ENCODE peak calls at places on chromosomes 11 and 22, in eight cellular contexts. U is effector memory CD4-positive, alpha-beta T cell; I is thoracic aorta; O is colonic mucosa; Y is ovary; T is K562; M is NT2/D1; G is adipocyte. R is an unnamed sample.

GRCh38 chr11:117583063-117583801 is 213.8 kb downstream of the DSCAML1 start:
- DNase-seq in U (no peak), I (no peak), O (no peak), Y (no peak), T (no peak), M (peak; percentile 65), G (no peak), R (no peak)

GRCh38 chr11:111733009-111733408 is 33.2 kb downstream of the PPP2R1B start:
- DNase-seq in U (no peak), I (no peak), O (no peak), Y (peak; percentile 66), T (no peak), M (no peak), G (peak; percentile 85), R (no peak)

GRCh38 chr11:121311373-121311772 is 18.8 kb downstream of the SC5D start:
- DNase-seq in U (no peak), I (no peak), O (no peak), Y (no peak), T (no peak), M (no peak), G (no peak), R (no peak)

GRCh38 chr22:44112191-44112590 is 68.5 kb upstream of the PARVG start:
- DNase-seq in U (no peak), I (no peak), O (no peak), Y (no peak), T (no peak), M (no peak), G (no peak), R (no peak)

GRCh38 chr11:127600674-127601073 is 600.1 kb upstream of the KIRREL3 start:
- DNase-seq in U (no peak), I (no peak), O (no peak), Y (no peak), T (no peak), M (no peak), G (no peak), R (no peak)

GRCh38 chr22:24532075-24532474 is 22.9 kb downstream of the GUCD1 start:
- DNase-seq in U (no peak), I (no peak), O (no peak), Y (no peak), T (no peak), M (no peak), G (no peak), R (peak; percentile 11)

GRCh38 chr11:13669544-13670488 is 1.3 kb downstream of the FAR1 start:
- DNase-seq in U (no peak), I (no peak), O (no peak), Y (no peak), T (peak; percentile 18), M (no peak), G (peak; percentile 60), R (no peak)

GRCh38 chr11:6196396-6196795 is 2.6 kb upstream of the OR52W1 start:
- DNase-seq in U (no peak), I (no peak), O (no peak), Y (no peak), T (no peak), M (no peak), G (no peak), R (no peak)

GRCh38 chr11:109972181-109972715 is 120.9 kb upstream of the ZC3H12C start:
- DNase-seq in U (no peak), I (no peak), O (no peak), Y (no peak), T (no peak), M (no peak), G (no peak), R (no peak)

GRCh38 chr11:80473562-80473961 is 1032.7 kb upstream of the TENM4 start:
- DNase-seq in U (no peak), I (no peak), O (no peak), Y (no peak), T (no peak), M (no peak), G (no peak), R (no peak)

GRCh38 chr11:62909107-62909894 is 11.9 kb downstream of the CHRM1 start:
- DNase-seq in U (no peak), I (no peak), O (peak; percentile 91), Y (no peak), T (peak; percentile 72), M (peak; percentile 90), G (peak; percentile 53), R (peak; percentile 89)

GRCh38 chr11:74307409-74307808 is 4.0 kb downstream of the P4HA3 start:
- DNase-seq in U (no peak), I (no peak), O (no peak), Y (no peak), T (no peak), M (no peak), G (peak; percentile 63), R (no peak)

GRCh38 chr11:73856001-73856663 is 20.5 kb downstream of the COA4 start:
- DNase-seq in U (no peak), I (no peak), O (no peak), Y (no peak), T (no peak), M (no peak), G (no peak), R (no peak)

GRCh38 chr11:93614111-93614784 is 47.2 kb upstream of the CEP295 start:
- DNase-seq in U (no peak), I (no peak), O (no peak), Y (no peak), T (peak; percentile 63), M (no peak), G (no peak), R (no peak)

GRCh38 chr11:92376146-92376599 is 151.6 kb downstream of the FAT3 start:
- DNase-seq in U (no peak), I (no peak), O (no peak), Y (no peak), T (no peak), M (no peak), G (no peak), R (no peak)

GRCh38 chr11:131688056-131688693 is 317.8 kb downstream of the NTM start:
- DNase-seq in U (no peak), I (no peak), O (peak; percentile 19), Y (no peak), T (peak; percentile 88), M (peak; percentile 36), G (peak; percentile 80), R (peak; percentile 33)

GRCh38 chr11:46216040-46216764 is 61.3 kb upstream of the CREB3L1 start:
- DNase-seq in U (no peak), I (no peak), O (no peak), Y (no peak), T (no peak), M (no peak), G (no peak), R (no peak)
- H3K4me3 ChIP-seq in U (no peak overlapping the region), I (peak overlapping the region; percentile 47), O (peak overlapping the region; percentile 14), Y (no peak overlapping the region), T (peak overlapping the region; percentile 18), M (no peak overlapping the region), G (peak overlapping the region; percentile 73), R (no peak overlapping the region)

DNA sequence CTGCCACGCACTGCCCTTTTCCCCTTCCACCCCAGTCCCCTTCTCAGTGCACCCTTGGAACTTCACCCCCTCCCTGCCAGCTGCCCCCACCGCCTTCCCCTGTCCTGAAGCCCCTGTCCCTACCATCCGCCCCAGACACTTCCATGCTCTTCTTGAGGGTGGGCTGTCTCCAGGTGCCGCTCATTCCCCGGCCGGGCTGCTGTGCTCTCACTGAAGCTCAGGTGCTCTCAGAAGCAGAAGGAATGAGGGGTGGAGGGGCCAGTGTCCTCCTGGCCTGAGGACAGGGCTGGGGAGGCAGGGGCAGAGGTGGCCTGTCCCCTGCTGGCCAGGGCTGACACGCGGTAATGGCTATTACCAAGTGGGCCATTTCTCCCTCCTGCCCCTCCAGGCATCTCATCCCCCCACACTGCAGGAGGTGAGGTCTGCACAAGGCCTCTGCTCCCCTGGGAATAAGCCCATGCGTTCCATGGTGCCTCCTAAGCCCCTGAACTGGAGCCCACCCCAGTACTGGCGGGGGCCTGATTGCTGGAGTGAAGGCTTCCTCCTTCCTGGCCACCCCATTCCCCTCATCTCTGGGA is 6.6 kb upstream of the BID start:
- DNase-seq in U (no peak), I (no peak), O (no peak), Y (no peak), T (no peak), M (no peak), G (no peak), R (no peak)
- H3K4me1 ChIP-seq in U (peaks cover 48% of the 10 kb centered on the region), I (peaks cover 7% of the 10 kb centered on the region), O (peaks cover 11% of the 10 kb centered on the region), Y (peaks cover 9% of the 10 kb centered on the region), T (peaks cover 63% of the 10 kb centered on the region), M (peaks cover 20% of the 10 kb centered on the region), G (peaks cover 22% of the 10 kb centered on the region), R (peaks cover 15% of the 10 kb centered on the region)

DNA sequence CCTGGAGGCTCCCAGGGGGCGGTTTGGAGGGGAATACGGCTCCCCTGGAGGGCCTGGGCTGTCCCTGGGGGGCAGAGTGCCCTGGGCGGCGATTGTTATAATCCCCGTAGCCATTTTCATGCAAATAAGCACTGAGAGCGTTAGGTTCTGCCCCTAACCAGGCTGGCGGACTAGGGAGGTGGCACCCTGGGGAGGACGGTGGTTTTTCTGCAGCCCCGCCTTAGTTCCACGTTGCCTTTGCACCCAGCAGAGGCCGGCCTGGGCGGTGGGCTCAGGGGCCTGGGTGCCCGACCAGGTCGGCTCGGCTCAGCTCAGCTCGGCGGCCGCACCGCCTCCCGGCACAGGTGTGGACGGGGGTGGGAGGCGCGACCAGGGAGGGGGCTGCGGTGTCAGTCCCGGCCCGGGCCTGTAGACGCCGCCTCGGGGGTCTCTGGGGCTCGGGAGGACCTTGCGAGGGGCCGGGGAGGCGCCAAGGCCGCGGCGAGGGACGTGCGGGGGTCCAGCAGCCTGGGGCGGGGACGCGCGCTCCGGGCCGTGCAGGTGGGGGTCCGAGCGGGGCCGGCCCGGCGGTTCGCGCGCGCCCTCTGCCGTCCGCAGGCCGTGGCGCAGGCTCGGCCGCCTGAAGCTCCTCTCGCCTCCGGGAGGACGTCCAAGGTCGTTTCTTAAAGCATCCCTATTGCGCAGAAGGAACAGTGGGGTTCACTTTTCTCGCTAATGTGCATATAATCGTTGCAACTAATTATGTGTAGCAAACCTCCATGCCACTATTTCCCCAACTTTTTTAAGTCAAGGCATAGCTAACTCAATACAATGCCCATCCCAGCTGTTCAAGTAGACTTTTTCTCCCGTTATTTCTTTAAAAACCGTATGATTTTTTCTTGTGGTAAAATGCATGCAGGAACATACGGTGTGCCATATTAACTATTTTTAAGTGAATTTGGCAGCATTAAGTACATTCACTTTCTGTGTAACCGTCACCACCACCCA is 2.5 kb upstream of the DUSP8 start:
- DNase-seq in U (peak; percentile 52), I (no peak), O (peak; percentile 82), Y (peak; percentile 41), T (peak; percentile 85), M (no peak), G (peak; percentile 80), R (peak; percentile 81)
- H3K4me3 ChIP-seq in U (peak overlapping the region; percentile 87), I (peak overlapping the region; percentile 88), O (peak overlapping the region; percentile 59), Y (peak overlapping the region; percentile 43), T (no peak overlapping the region), M (peak overlapping the region; percentile 43), G (no peak overlapping the region), R (peak overlapping the region; percentile 16)

GRCh38 chr11:122488892-122489291 is 166.6 kb upstream of the UBASH3B start:
- DNase-seq in U (no peak), I (no peak), O (no peak), Y (no peak), T (no peak), M (no peak), G (no peak), R (no peak)

GRCh38 chr11:122491486-122491885 is 164.0 kb upstream of the UBASH3B start:
- DNase-seq in U (no peak), I (no peak), O (no peak), Y (no peak), T (no peak), M (no peak), G (peak; percentile 56), R (no peak)

DNA sequence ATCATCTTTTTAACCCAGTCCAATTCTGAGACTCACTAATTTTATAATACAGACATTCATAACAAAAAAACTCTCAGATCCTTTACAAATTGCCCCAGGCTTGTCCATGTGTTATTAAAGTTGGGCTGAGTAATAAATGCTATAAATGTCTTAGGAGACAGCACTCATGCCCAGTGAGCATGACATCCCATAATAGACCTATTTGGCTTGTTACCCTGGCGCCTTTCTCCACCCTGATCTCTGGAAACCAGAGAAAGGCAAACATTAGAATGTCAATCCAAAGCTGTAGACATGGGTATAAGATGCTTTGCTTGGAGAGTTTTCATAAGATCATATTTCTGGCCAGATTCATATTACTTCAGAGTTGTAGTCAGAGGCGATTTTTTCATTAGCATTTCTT is 161.4 kb upstream of the UBASH3B start:
- DNase-seq in U (no peak), I (no peak), O (no peak), Y (no peak), T (no peak), M (no peak), G (peak; percentile 81), R (no peak)
- H3K4me1 ChIP-seq in U (no peaks in the 10 kb centered on the region), I (peaks cover 11% of the 10 kb centered on the region), O (no peaks in the 10 kb centered on the region), Y (no peaks in the 10 kb centered on the region), T (no peaks in the 10 kb centered on the region), M (no peaks in the 10 kb centered on the region), G (peaks cover 5% of the 10 kb centered on the region), R (no peaks in the 10 kb centered on the region)

R was measured in mucosa of descending colon.